ENCODE peak calls at places on chromosomes 12 and 14, in nine cellular contexts. C is left lung, J is right lobe of liver, A is GM23338, Q is mammary epithelial cell, W is right atrium auricular region, R is A673, V is heart right ventricle, X is pancreas. M is an unnamed sample. For H3K27me3, the result is how much of the 10 kb centered on the place peaks cover.

GRCh38 chr14:103372552-103373304 is 12.5 kb upstream of the MARK3 start:
- DNase-seq in C (no peak), J (no peak), A (peak), Q (peak), W (no peak), R (no peak), V (no peak), X (no peak), M (no peak)

GRCh38 chr12:94615284-94616216 is 34.8 kb downstream of the TMCC3 start:
- DNase-seq in C (no peak), J (peak), A (no peak), Q (peak), W (no peak), R (peak), V (peak), X (peak), M (no peak)

GRCh38 chr12:89243786-89244185 is 108.5 kb downstream of the DUSP6 start:
- DNase-seq in C (no peak), J (no peak), A (no peak), Q (no peak), W (no peak), R (no peak), V (no peak), X (no peak), M (no peak)

GRCh38 chr14:105865266-105865903 is 339.0 kb downstream of the TMEM121 start:
- DNase-seq in C (peak), J (peak), A (no peak), Q (no peak), W (no peak), R (no peak), V (no peak), X (peak), M (peak)

GRCh38 chr14:55142466-55142865 is 13.4 kb downstream of the LGALS3 start:
- DNase-seq in C (no peak), J (no peak), A (no peak), Q (no peak), W (no peak), R (no peak), V (no peak), X (no peak), M (no peak)

GRCh38 chr12:19750116-19750644 is 310.9 kb downstream of the AEBP2 start:
- DNase-seq in C (no peak), J (no peak), A (no peak), Q (no peak), W (no peak), R (peak), V (no peak), X (no peak), M (no peak)

GRCh38 chr12:27711312-27711682 is 665 bp downstream of the MRPS35 start:
- DNase-seq in C (no peak), J (no peak), A (peak), Q (peak), W (no peak), R (no peak), V (no peak), X (no peak), M (no peak)

GRCh38 chr12:101697930-101698781 is 716 bp downstream of the CHPT1 start:
- DNase-seq in C (peak), J (peak), A (peak), Q (peak), W (peak), R (no peak), V (peak), X (peak), M (peak)

GRCh38 chr12:113994051-113994450 is 27.9 kb upstream of the RBM19 start:
- DNase-seq in C (no peak), J (no peak), A (no peak), Q (no peak), W (no peak), R (no peak), V (no peak), X (no peak), M (no peak)

GRCh38 chr12:77354766-77355362 is 289.5 kb upstream of the E2F7 start:
- DNase-seq in C (no peak), J (no peak), A (no peak), Q (no peak), W (no peak), R (no peak), V (no peak), X (no peak), M (no peak)

GRCh38 chr14:76227450-76228050 is 75.8 kb downstream of the GPATCH2L start:
- DNase-seq in C (no peak), J (no peak), A (no peak), Q (peak), W (no peak), R (no peak), V (no peak), X (no peak), M (no peak)

GRCh38 chr12:3897400-3897910 is 24.3 kb upstream of the PARP11 start:
- DNase-seq in C (no peak), J (no peak), A (no peak), Q (no peak), W (no peak), R (no peak), V (no peak), X (no peak), M (no peak)

GRCh38 chr14:103312006-103312635 is 21.9 kb upstream of the EIF5 start:
- DNase-seq in C (peak), J (peak), A (no peak), Q (no peak), W (no peak), R (no peak), V (no peak), X (no peak), M (peak)

GRCh38 chr12:119715268-119715620 is 47.3 kb downstream of the PRKAB1 start:
- DNase-seq in C (no peak), J (no peak), A (no peak), Q (peak), W (no peak), R (no peak), V (no peak), X (no peak), M (no peak)

GRCh38 chr14:95538801-95539509 is 4.1 kb downstream of the GLRX5 start:
- DNase-seq in C (no peak), J (no peak), A (no peak), Q (no peak), W (no peak), R (no peak), V (no peak), X (no peak), M (peak)

GRCh38 chr14:52536269-52536668 is 16.0 kb downstream of the TXNDC16 start:
- DNase-seq in C (no peak), J (no peak), A (no peak), Q (no peak), W (no peak), R (no peak), V (no peak), X (no peak), M (no peak)

GRCh38 chr14:31967669-31967975 is 109.5 kb upstream of the ARHGAP5 start:
- DNase-seq in C (no peak), J (no peak), A (no peak), Q (no peak), W (no peak), R (no peak), V (no peak), X (no peak), M (no peak)

GRCh38 chr14:101226265-101226602 is 322.7 kb upstream of the RTL1 start:
- DNase-seq in C (no peak), J (no peak), A (no peak), Q (no peak), W (peak), R (no peak), V (no peak), X (no peak), M (peak)

GRCh38 chr12:70091021-70091521 is 152.2 kb upstream of the CNOT2 start:
- DNase-seq in C (no peak), J (no peak), A (no peak), Q (no peak), W (no peak), R (no peak), V (no peak), X (no peak), M (no peak)

GRCh38 chr12:9856154-9856553 is 13.0 kb downstream of the CLEC2B start:
- DNase-seq in C (no peak), J (no peak), A (no peak), Q (no peak), W (no peak), R (no peak), V (no peak), X (no peak), M (no peak)

GRCh38 chr12:80044694-80045046 is 54.7 kb upstream of the OTOGL start:
- DNase-seq in C (no peak), J (no peak), A (no peak), Q (peak), W (no peak), R (no peak), V (no peak), X (no peak), M (no peak)

GRCh38 chr14:71103662-71104484 is 196.6 kb downstream of the PCNX1 start:
- DNase-seq in C (no peak), J (no peak), A (peak), Q (peak), W (no peak), R (peak), V (no peak), X (no peak), M (no peak)

GRCh38 chr14:97021571-97022171 is 224.5 kb downstream of the VRK1 start:
- DNase-seq in C (no peak), J (no peak), A (peak), Q (no peak), W (no peak), R (peak), V (no peak), X (no peak), M (peak)

GRCh38 chr12:24462946-24463345 is 486.0 kb downstream of the BCAT1 start:
- DNase-seq in C (no peak), J (no peak), A (no peak), Q (no peak), W (no peak), R (no peak), V (no peak), X (no peak), M (no peak)

GRCh38 chr12:46945591-46945990 is 119.8 kb upstream of the SLC38A4 start:
- DNase-seq in C (no peak), J (no peak), A (no peak), Q (no peak), W (no peak), R (no peak), V (no peak), X (no peak), M (no peak)

GRCh38 chr12:108967869-108968540 is 52.9 kb downstream of the SVOP start:
- DNase-seq in C (no peak), J (no peak), A (peak), Q (peak), W (no peak), R (peak), V (no peak), X (no peak), M (no peak)

GRCh38 chr14:60245316-60246177 is 3.5 kb upstream of the PPM1A start:
- DNase-seq in C (no peak), J (no peak), A (no peak), Q (no peak), W (no peak), R (peak), V (no peak), X (no peak), M (no peak)

GRCh38 chr12:124764870-124765570 is 98.6 kb downstream of the SCARB1 start:
- DNase-seq in C (no peak), J (no peak), A (no peak), Q (peak), W (no peak), R (no peak), V (no peak), X (no peak), M (no peak)

GRCh38 chr12:67989184-67989965 is at the start of gene IFNG-AS1:
- DNase-seq in C (no peak), J (no peak), A (no peak), Q (no peak), W (no peak), R (no peak), V (no peak), X (no peak), M (no peak)

GRCh38 chr14:104867371-104868059 is 2.4 kb downstream of the CEP170B start:
- DNase-seq in C (peak), J (no peak), A (no peak), Q (no peak), W (no peak), R (no peak), V (no peak), X (no peak), M (no peak)

GRCh38 chr14:60332869-60333268 is 83.8 kb downstream of the PPM1A start:
- DNase-seq in C (no peak), J (no peak), A (no peak), Q (no peak), W (no peak), R (no peak), V (no peak), X (no peak), M (no peak)

GRCh38 chr12:58419905-58420304 is 478.5 kb downstream of the ATP23 start:
- DNase-seq in C (no peak), J (no peak), A (no peak), Q (peak), W (no peak), R (no peak), V (no peak), X (no peak), M (no peak)

GRCh38 chr12:55797068-55797467 is 20.5 kb downstream of the SARNP start:
- DNase-seq in C (no peak), J (no peak), A (peak), Q (peak), W (no peak), R (peak), V (no peak), X (no peak), M (peak)

GRCh38 chr12:108319277-108320234 is 19.6 kb downstream of the CMKLR1 start:
- DNase-seq in C (no peak), J (no peak), A (no peak), Q (no peak), W (no peak), R (no peak), V (no peak), X (no peak), M (peak)

GRCh38 chr12:57845478-57846284 is 848 bp downstream of the CTDSP2 start:
- DNase-seq in C (peak), J (peak), A (peak), Q (peak), W (peak), R (peak), V (peak), X (peak), M (peak)

GRCh38 chr12:102876883-102877282 is 40.2 kb downstream of the PAH start:
- DNase-seq in C (no peak), J (no peak), A (peak), Q (no peak), W (no peak), R (peak), V (no peak), X (no peak), M (peak)
- TF ChIP-seq CTCF in C (no peak), J (no peak), A (peak), Q (no peak), W (no peak), R (peak), V (no peak), X (no peak), M (peak)

DNA sequence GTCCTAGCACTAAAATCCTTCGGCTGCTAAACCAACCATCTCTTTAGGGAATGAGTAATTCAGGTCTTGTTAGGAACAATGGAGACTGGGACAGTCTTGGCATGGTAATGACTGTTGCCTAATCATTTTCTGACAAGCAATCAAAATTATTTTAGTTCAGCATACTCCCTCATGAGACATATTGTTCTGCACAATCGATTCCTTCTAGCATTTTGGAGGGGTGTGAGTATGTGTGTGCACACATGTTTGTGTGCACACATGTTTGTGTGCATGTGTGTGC is 2.1 kb upstream of the KRT1 start:
- DNase-seq in C (no peak), J (no peak), A (no peak), Q (no peak), W (no peak), R (no peak), V (no peak), X (no peak), M (no peak)
- H3K27me3 ChIP-seq in C (under half), J (under half), A (under half), Q (under half), W (under half), R (under half), V (under half), X (under half), M (half or more)

GRCh38 chr12:39145175-39145999 is 240.0 kb upstream of the CPNE8 start:
- DNase-seq in C (peak), J (peak), A (peak), Q (peak), W (peak), R (peak), V (peak), X (peak), M (peak)
- TF ChIP-seq CTCF in C (peak), J (peak), A (peak), Q (peak), W (peak), R (peak), V (no peak), X (no peak), M (peak)

GRCh38 chr12:5260086-5260485 is 171.8 kb upstream of the NTF3 start:
- DNase-seq in C (no peak), J (no peak), A (no peak), Q (no peak), W (no peak), R (no peak), V (no peak), X (no peak), M (no peak)
- H3K27me3 ChIP-seq in C (under half), J (under half), A (under half), Q (under half), W (under half), R (under half), V (under half), X (under half), M (under half)

DNA sequence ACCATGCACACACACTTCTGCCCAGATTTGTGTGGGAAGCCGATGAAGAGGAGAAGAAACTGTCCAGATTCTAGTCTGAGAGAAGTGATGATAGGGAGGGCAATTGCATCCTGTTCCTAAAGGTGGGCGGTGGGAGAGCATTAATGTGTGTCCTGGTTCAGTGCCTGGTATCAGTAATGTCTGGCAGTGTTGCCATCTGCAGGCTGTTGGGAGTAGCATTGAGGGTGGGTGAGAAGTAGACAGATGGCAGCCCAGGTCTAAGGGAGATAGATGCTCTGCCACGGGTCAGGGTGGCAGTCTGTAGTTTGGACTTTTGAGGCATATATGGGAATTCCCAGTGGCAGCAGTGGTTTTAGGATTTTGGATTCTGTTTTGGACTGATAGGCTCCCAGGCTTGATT is 156.4 kb downstream of the ETNK1 start:
- DNase-seq in C (no peak), J (no peak), A (no peak), Q (no peak), W (no peak), R (no peak), V (no peak), X (no peak), M (no peak)
- TF ChIP-seq CTCF in C (no peak), J (peak), A (no peak), Q (no peak), W (no peak), R (no peak), V (no peak), X (no peak), M (peak)

DNA sequence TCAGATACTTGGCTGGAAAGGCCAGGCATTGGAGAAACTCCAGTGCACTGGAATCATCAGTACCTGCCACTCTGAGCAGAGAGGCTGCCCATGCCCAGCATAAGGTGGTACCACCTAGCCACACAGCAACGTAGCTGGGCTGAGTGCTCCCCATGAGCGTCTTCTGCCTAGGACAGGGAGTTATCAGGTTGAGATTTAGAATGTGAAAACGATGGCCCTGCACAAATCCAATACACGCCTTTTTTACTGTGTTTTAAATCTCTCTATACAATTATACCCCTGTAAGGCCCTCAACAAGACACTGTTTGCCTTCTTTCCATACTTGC is 66.7 kb upstream of the PTGR2 start:
- DNase-seq in C (no peak), J (no peak), A (no peak), Q (no peak), W (no peak), R (no peak), V (no peak), X (no peak), M (no peak)
- H3K27me3 ChIP-seq in C (under half), J (under half), A (half or more), Q (under half), W (under half), R (under half), V (under half), X (under half), M (under half)

DNA sequence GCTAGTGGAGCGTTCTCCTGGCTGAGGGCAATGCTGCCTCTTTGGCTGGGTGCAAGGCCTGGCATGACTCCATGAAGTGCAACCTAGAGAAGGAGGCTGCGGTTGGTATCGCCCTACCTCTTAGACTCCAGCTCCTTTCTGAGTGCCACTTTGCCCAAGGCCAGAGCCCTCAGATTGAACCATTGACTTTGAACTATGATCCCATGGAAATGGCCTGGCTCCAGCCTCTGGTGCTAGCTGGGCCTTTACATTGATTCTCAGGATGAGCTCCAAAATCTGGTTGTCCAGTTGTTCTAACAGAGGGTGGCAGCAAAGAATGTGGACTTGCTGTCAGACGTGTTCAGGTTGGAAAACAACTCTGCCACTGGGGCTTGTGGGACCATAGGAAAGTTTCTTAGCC is 16.1 kb upstream of the SMOC1 start:
- DNase-seq in C (no peak), J (peak), A (no peak), Q (peak), W (no peak), R (no peak), V (no peak), X (no peak), M (no peak)
- TF ChIP-seq CTCF in C (no peak), J (peak), A (no peak), Q (peak), W (no peak), R (no peak), V (no peak), X (no peak), M (no peak)

GRCh38 chr12:53782093-53782703 is 30.4 kb upstream of the CISTR start:
- DNase-seq in C (no peak), J (no peak), A (no peak), Q (no peak), W (no peak), R (no peak), V (no peak), X (no peak), M (no peak)
- H3K27me3 ChIP-seq in C (half or more), J (under half), A (under half), Q (under half), W (under half), R (under half), V (half or more), X (under half), M (half or more)

DNA sequence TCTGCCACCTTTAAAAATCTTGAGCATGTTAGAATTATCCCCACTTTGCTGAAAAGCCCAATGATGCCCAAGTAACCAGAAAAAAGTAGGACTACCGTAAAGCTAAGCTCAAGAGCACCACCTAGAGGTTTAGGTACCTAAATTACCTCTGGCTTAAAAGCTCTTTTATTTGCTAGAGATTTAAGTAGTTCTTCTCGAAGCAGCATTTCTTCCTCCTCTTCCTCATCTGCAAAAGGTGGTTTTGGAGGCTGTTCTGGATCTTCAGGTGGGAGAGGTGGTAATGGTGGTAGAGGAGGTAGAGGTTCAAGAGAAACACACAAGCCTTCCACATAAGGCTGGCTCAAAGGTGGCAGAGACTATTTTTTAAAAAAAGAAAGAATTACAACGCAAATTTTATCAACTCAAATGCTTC is 26.9 kb downstream of the ZFC3H1 start:
- DNase-seq in C (no peak), J (no peak), A (peak), Q (peak), W (no peak), R (peak), V (no peak), X (no peak), M (peak)
- TF ChIP-seq CTCF in C (peak), J (peak), A (peak), Q (peak), W (peak), R (peak), V (peak), X (peak), M (peak)